ENCODE peak calls at places on chromosomes 5 and 9, in seven cellular contexts. T, K, F, V, N, W and Y are unnamed samples.

GRCh38 chr9:20297646-20298084 is 324.6 kb downstream of the MLLT3 start:
- DNase-seq in N (no peak), F (peak; percentile 91), V (no peak), K (no peak), T (no peak), W (no peak), Y (peak; percentile 82)

GRCh38 chr9:99509900-99510299 is 287.8 kb downstream of the SEC61B start:
- DNase-seq in N (peak; percentile 48), V (no peak), F (no peak), W (no peak), K (no peak), T (no peak), Y (no peak)

GRCh38 chr5:17398439-17398838 is 99.6 kb upstream of the TAF11L2 start:
- DNase-seq in N (no peak), V (no peak), W (peak; percentile 94), T (no peak), F (peak; percentile 81), K (no peak), Y (peak; percentile 95)

GRCh38 chr9:124502711-124503702 is 4.2 kb downstream of the NR5A1 start:
- DNase-seq in V (no peak), K (no peak), F (no peak), W (no peak), T (no peak), N (no peak), Y (no peak)

GRCh38 chr9:136297016-136297691 is 6.7 kb downstream of the CCDC187 start:
- DNase-seq in N (no peak), F (no peak), V (no peak), T (no peak), K (peak; percentile 4), W (peak; percentile 80), Y (no peak)

GRCh38 chr9:136143215-136144001 is 24.7 kb upstream of the TMEM250 start:
- DNase-seq in F (peak; percentile 25), W (no peak), K (no peak), N (no peak), T (no peak), V (no peak), Y (peak; percentile 29)

GRCh38 chr5:111976705-111977104 is 219.7 kb upstream of the NREP start:
- DNase-seq in V (no peak), K (no peak), W (no peak), T (no peak), F (peak; percentile 87), N (no peak), Y (peak; percentile 57)

GRCh38 chr5:160500776-160501175 is 79.1 kb downstream of the PTTG1 start:
- DNase-seq in V (no peak), K (no peak), T (peak; percentile 8), W (no peak), F (no peak), N (no peak), Y (no peak)

GRCh38 chr5:147382776-147383175 is 127.1 kb downstream of the DPYSL3 start:
- DNase-seq in V (no peak), T (no peak), F (peak; percentile 40), W (no peak), K (no peak), N (no peak), Y (peak; percentile 22)

GRCh38 chr9:110939053-110939452 is 99.2 kb downstream of the LPAR1 start:
- DNase-seq in V (no peak), N (no peak), W (no peak), K (no peak), F (peak; percentile 29), T (no peak), Y (no peak)